ENCODE peak calls at places on chromosomes 6 and 20, in nine cellular contexts. D is sigmoid colon, M is NB4, E is HepG2, L is lower leg skin, R is A549, G is HCT116, A is spleen, P is body of pancreas. B is an unnamed sample.

GRCh38 chr6:48098923-48099322 is 12.1 kb downstream of the PTCHD4 start:
- DNase-seq in D (no peak), M (no peak), E (no peak), L (no peak), R (no peak), G (no peak), A (no peak), P (no peak), B (no peak)

GRCh38 chr6:33817520-33817919 is 13.7 kb upstream of the MLN start:
- DNase-seq in D (no peak), M (no peak), E (no peak), L (no peak), R (no peak), G (no peak), A (no peak), P (no peak), B (no peak)

GRCh38 chr6:16332175-16332542 is 93.8 kb downstream of the GMPR start:
- DNase-seq in D (peak; percentile 90), M (peak; percentile 84), E (peak; percentile 78), L (peak; percentile 96), R (peak; percentile 69), G (no peak), A (peak; percentile 91), P (peak; percentile 77), B (no peak)

GRCh38 chr6:101393291-101394251 is at the start of gene GRIK2:
- DNase-seq in D (no peak), M (peak; percentile 7), E (no peak), L (peak; percentile 77), R (no peak), G (no peak), A (no peak), P (peak; percentile 38), B (peak; percentile 44)

GRCh38 chr6:20791932-20792331 is 257.7 kb downstream of the CDKAL1 start:
- DNase-seq in D (no peak), M (no peak), E (no peak), L (no peak), R (no peak), G (no peak), A (no peak), P (no peak), B (no peak)

GRCh38 chr20:54560357-54560756 is 85.0 kb downstream of the DOK5 start:
- DNase-seq in D (no peak), M (no peak), E (no peak), L (no peak), R (no peak), G (no peak), A (no peak), P (no peak), B (no peak)

GRCh38 chr6:7811441-7811840 is 85.5 kb downstream of the BMP6 start:
- DNase-seq in D (no peak), M (no peak), E (no peak), L (no peak), R (no peak), G (no peak), A (no peak), P (no peak), B (no peak)

GRCh38 chr20:52313335-52313963 is 121.9 kb upstream of the ZFP64 start:
- DNase-seq in D (no peak), M (no peak), E (peak; percentile 60), L (no peak), R (peak; percentile 59), G (peak; percentile 7), A (no peak), P (peak; percentile 19), B (no peak)

GRCh38 chr6:102474041-102474807 is 1080.7 kb downstream of the GRIK2 start:
- DNase-seq in D (no peak), M (peak; percentile 63), E (no peak), L (no peak), R (no peak), G (no peak), A (no peak), P (no peak), B (no peak)

GRCh38 chr6:150534514-150534913 is 65.2 kb upstream of the PLEKHG1 start:
- DNase-seq in D (no peak), M (no peak), E (no peak), L (no peak), R (no peak), G (no peak), A (no peak), P (no peak), B (no peak)

GRCh38 chr6:31490115-31490873 is 7.7 kb upstream of the MICB start:
- DNase-seq in D (no peak), M (no peak), E (no peak), L (peak; percentile 28), R (no peak), G (no peak), A (no peak), P (no peak), B (no peak)

GRCh38 chr6:25700841-25701240 is 48.8 kb downstream of the SCGN start:
- DNase-seq in D (no peak), M (no peak), E (no peak), L (no peak), R (no peak), G (no peak), A (no peak), P (no peak), B (no peak)

GRCh38 chr6:143060806-143061596 is at the start of gene AIG1:
- DNase-seq in D (no peak), M (no peak), E (no peak), L (peak; percentile 93), R (no peak), G (peak; percentile 47), A (peak; percentile 94), P (no peak), B (no peak)
- TF ChIP-seq POLR2A in D (no peak), M (no peak), E (peak; percentile 82), L (no peak), R (peak; percentile 45), G (peak; percentile 46), A (no peak), P (no peak), B (peak; percentile 54)

DNA sequence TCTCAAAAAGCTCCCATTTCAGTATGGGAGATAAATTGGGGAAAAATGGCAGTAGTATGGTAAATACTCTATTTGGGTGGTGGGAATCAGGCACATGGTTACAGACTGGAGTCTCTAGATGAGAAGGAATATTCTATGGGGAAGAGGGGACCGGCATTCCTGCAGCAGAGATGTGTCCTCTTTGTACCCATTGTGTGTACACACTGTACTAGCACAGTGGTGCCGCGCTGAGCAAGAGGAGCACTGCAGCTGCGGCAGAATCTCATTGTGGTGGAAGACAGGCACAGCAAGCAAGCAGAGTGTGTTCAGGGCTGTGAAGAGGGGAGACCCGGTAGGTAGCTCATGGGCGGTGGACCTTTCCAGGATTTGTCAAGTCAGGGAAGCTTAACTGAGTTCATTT is 13.0 kb downstream of the AFDN start:
- DNase-seq in D (no peak), M (no peak), E (peak; percentile 65), L (no peak), R (no peak), G (no peak), A (peak; percentile 42), P (no peak), B (no peak)
- TF ChIP-seq POLR2A in D (no peak), M (no peak), E (no peak), L (no peak), R (no peak), G (no peak), A (no peak), P (no peak), B (no peak)

GRCh38 chr6:166999845-167000253 is 652 bp downstream of the CEP43 start:
- DNase-seq in D (no peak), M (peak; percentile 66), E (peak; percentile 74), L (no peak), R (peak; percentile 3), G (no peak), A (no peak), P (peak; percentile 14), B (no peak)

GRCh38 chr6:166997768-166998255 is 1.4 kb upstream of the CEP43 start:
- DNase-seq in D (peak; percentile 68), M (peak; percentile 80), E (peak; percentile 83), L (no peak), R (peak; percentile 79), G (peak; percentile 62), A (peak; percentile 89), P (peak; percentile 55), B (peak; percentile 13)

GRCh38 chr6:167000759-167001158 is 1.6 kb downstream of the CEP43 start:
- DNase-seq in D (no peak), M (peak; percentile 33), E (no peak), L (no peak), R (no peak), G (no peak), A (no peak), P (no peak), B (no peak)

GRCh38 chr6:166998256-166999144 is 697 bp upstream of the CEP43 start:
- DNase-seq in D (peak; percentile 63), M (peak; percentile 52), E (no peak), L (peak; percentile 87), R (peak; percentile 2), G (no peak), A (peak; percentile 91), P (peak; percentile 16), B (no peak)

DNA sequence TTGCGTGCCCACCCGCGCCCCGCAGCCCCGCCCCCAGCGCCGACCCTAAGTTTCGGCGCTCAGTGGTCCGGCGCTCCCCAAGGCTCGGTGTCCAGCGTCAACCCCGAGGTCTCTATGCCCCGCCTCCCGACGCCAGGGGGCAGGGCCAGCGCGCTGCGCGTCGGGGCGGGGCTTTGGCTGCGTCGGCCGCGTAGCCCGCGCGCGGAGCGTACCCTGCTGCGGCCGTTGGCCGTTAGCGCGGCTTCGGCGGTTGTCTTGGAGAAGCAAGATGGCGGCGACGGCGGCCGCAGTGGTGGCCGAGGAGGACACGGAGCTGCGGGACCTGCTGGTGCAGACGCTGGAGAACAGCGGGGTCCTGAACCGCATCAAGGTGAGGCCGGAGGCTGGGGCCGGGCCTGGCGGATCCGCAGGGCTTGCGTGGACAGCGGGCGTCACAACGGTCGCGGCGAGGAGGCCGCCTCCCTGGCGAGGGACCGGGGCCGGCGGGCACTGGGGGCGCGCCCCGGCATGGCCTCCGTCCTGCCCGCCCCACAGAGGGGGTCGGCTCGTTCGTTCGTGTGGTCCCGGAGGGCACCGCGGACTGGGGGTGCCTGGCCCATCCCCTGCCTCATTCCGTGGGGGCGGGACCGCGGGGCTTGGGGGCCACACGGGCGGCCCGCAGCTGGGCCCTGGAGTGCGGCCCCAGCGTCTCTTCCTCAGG is at the start of gene CEP43:
- DNase-seq in D (peak; percentile 97), M (peak; percentile 96), E (peak; percentile 95), L (peak; percentile 97), R (peak; percentile 90), G (peak; percentile 88), A (peak; percentile 99), P (peak; percentile 94), B (peak; percentile 79)
- TF ChIP-seq POLR2A in D (no peak), M (peak; percentile 33), E (peak; percentile 79), L (no peak), R (peak; percentile 87), G (peak; percentile 55), A (no peak), P (peak; percentile 71), B (peak; percentile 98)

DNA sequence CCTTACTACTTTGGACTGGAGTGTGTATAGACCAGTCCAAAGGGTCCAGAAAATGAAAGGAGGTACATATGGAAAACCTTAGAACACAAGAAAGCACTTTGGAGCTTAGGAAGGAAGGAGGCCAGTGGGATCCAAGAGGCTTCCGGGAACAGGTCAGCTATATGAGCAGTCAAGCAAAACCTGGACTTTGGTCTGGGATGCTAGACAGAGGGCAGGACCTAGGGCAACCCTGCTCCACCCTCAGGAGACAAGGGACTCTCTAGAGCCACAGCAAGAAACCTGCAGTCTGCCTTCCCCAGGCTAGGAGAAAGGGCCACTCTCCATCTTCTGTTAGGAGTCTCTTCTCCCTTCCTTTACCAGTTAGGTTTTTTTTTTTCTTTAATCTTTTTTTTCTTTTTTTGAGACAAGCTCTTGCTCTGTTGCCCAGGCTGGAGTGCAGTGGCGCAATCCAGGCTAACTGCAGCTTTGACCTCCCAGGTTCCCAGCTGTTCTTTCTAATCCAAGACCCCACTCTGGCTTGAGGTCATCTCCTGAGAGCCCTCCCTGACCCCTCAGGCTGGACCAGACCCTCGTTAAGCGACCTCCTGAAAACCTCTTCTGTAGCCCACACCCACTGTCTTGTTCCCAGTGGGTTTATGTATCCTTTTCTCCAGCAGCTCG is 4.6 kb downstream of the KCNK5 start:
- DNase-seq in D (no peak), M (peak; percentile 24), E (no peak), L (no peak), R (no peak), G (no peak), A (no peak), P (no peak), B (no peak)
- TF ChIP-seq POLR2A in D (no peak), M (no peak), E (no peak), L (no peak), R (no peak), G (no peak), A (no peak), P (no peak), B (no peak)

B was measured in H54.